ENCODE peak calls at places on chromosomes 5 and 9, in six cellular contexts. X is stimulated activated CD4-positive, alpha-beta T cell treated with anti-CD3 and anti-CD28 coated beads, Interleukin-4, amount 100 ng/mL, for 24 hours; U is EL; L is NCI-H146; K is fibroblast of the conjunctiva; F is NCI-H1417. V is an unnamed sample.

GRCh38 chr5:78628260-78629024 is 20.1 kb downstream of the LHFPL2 start:
- DNase-seq in X (no peak), U (no peak), L (no peak), K (no peak), F (no peak), V (no peak)

GRCh38 chr5:138102454-138103320 is 18.9 kb downstream of the WNT8A start:
- DNase-seq in X (no peak), U (no peak), L (no peak), K (no peak), F (no peak), V (no peak)

GRCh38 chr5:168585119-168585912 is 6.1 kb upstream of the PANK3 start:
- DNase-seq in X (no peak), U (no peak), L (no peak), K (no peak), F (no peak), V (no peak)

GRCh38 chr5:154860123-154860522 is 1.7 kb downstream of the CNOT8 start:
- DNase-seq in X (no peak), U (peak), L (no peak), K (no peak), F (no peak), V (no peak)

GRCh38 chr5:180069589-180070247 is 1.8 kb downstream of the RNF130 start:
- DNase-seq in X (no peak), U (no peak), L (no peak), K (no peak), F (no peak), V (no peak)

GRCh38 chr9:92964981-92965758 is 17.8 kb downstream of the FGD3 start:
- DNase-seq in X (peak), U (no peak), L (no peak), K (no peak), F (no peak), V (no peak)

GRCh38 chr5:139788294-139788875 is 7.2 kb upstream of the PSD2 start:
- DNase-seq in X (no peak), U (no peak), L (no peak), K (no peak), F (no peak), V (no peak)

GRCh38 chr9:129328357-129329103 is 150.5 kb upstream of the IER5L start:
- DNase-seq in X (peak), U (no peak), L (no peak), K (no peak), F (no peak), V (no peak)

GRCh38 chr9:29439961-29440360 is 1866.7 kb upstream of the C9orf72 start:
- DNase-seq in X (no peak), U (peak), L (no peak), K (peak), F (no peak), V (no peak)

GRCh38 chr5:173324115-173325001 is 3.9 kb downstream of the STC2 start:
- DNase-seq in X (no peak), U (peak), L (no peak), K (peak), F (no peak), V (peak)

GRCh38 chr5:171992305-171992704 is 14.1 kb downstream of the FBXW11 start:
- DNase-seq in X (no peak), U (no peak), L (no peak), K (no peak), F (no peak), V (no peak)

GRCh38 chr9:133973791-133974630 is 18.1 kb downstream of the VAV2 start:
- DNase-seq in X (no peak), U (no peak), L (no peak), K (no peak), F (no peak), V (no peak)

GRCh38 chr5:157358871-157359270 is 92.9 kb downstream of the CYFIP2 start:
- DNase-seq in X (no peak), U (no peak), L (no peak), K (no peak), F (no peak), V (no peak)

GRCh38 chr5:175718401-175719108 is 60.7 kb downstream of the HRH2 start:
- DNase-seq in X (peak), U (peak), L (peak), K (no peak), F (peak), V (no peak)

GRCh38 chr5:122715095-122715494 is 59.8 kb upstream of the SNX2 start:
- DNase-seq in X (no peak), U (peak), L (no peak), K (peak), F (no peak), V (no peak)

GRCh38 chr5:177185993-177186392 is 52.4 kb downstream of the NSD1 start:
- DNase-seq in X (no peak), U (no peak), L (no peak), K (no peak), F (no peak), V (no peak)

GRCh38 chr5:174834081-174834480 is 109.7 kb downstream of the MSX2 start:
- DNase-seq in X (no peak), U (peak), L (no peak), K (no peak), F (no peak), V (no peak)

GRCh38 chr5:50711280-50711679 is 44.8 kb downstream of the PARP8 start:
- DNase-seq in X (peak), U (peak), L (peak), K (no peak), F (peak), V (no peak)

GRCh38 chr9:134208981-134209725 is 44.8 kb upstream of the RNU6ATAC start:
- DNase-seq in X (no peak), U (no peak), L (no peak), K (no peak), F (no peak), V (no peak)

GRCh38 chr5:633521-633955 is 21.4 kb downstream of the CEP72 start:
- DNase-seq in X (no peak), U (no peak), L (no peak), K (no peak), F (no peak), V (no peak)

GRCh38 chr9:116008278-116008677 is 145.3 kb upstream of the PAPPA start:
- DNase-seq in X (no peak), U (peak), L (no peak), K (no peak), F (no peak), V (no peak)

GRCh38 chr5:1104327-1105006 is 7.4 kb downstream of the SLC12A7 start:
- DNase-seq in X (no peak), U (no peak), L (no peak), K (no peak), F (no peak), V (no peak)